ENCODE peak calls at places on chromosomes 1 and 21, in eight cellular contexts. Z is AG04450; S is heart right ventricle; O is psoas muscle; J is Karpas-422; Q is CD4-positive, CD25-positive, alpha-beta regulatory T cell; F is CD8-positive, alpha-beta memory T cell; W is mammary epithelial cell. M is an unnamed sample. For H3K9me3, the result is how much of the 10 kb centered on the place peaks cover.

GRCh38 chr1:116561563-116561962 is 9.3 kb downstream of the CD58 start:
- DNase-seq in S (no peak), Z (no peak), W (no peak), F (no peak), Q (no peak), J (no peak), O (no peak), M (no peak)

GRCh38 chr1:225817611-225818061 is 7.7 kb downstream of the EPHX1 start:
- DNase-seq in O (peak), Z (peak), Q (no peak), J (no peak), W (peak), F (no peak), S (peak), M (no peak)

GRCh38 chr1:76379506-76379905 is 305.0 kb downstream of the ST6GALNAC3 start:
- DNase-seq in Z (no peak), Q (no peak), W (no peak), J (no peak), F (no peak), S (no peak), O (no peak), M (no peak)

GRCh38 chr21:30994917-30995316 is 43.4 kb downstream of the KRTAP19-8 start:
- DNase-seq in O (no peak), W (no peak), Q (no peak), S (no peak), Z (no peak), J (no peak), F (no peak), M (no peak)

GRCh38 chr1:212030936-212031528 is 4.3 kb downstream of the INTS7 start:
- DNase-seq in Z (peak), F (no peak), O (no peak), Q (no peak), S (no peak), J (no peak), W (peak), M (no peak)

GRCh38 chr1:109500886-109501285 is 7.0 kb downstream of the CYB561D1 start:
- DNase-seq in F (no peak), W (no peak), Z (no peak), O (no peak), S (no peak), Q (no peak), J (no peak), M (no peak)

GRCh38 chr1:239247299-239247698 is 139.1 kb upstream of the CHRM3 start:
- DNase-seq in F (no peak), W (peak), Z (no peak), S (no peak), O (no peak), J (no peak), Q (no peak), M (no peak)

GRCh38 chr1:17233675-17234074 is 15.2 kb upstream of the PADI3 start:
- DNase-seq in S (peak), W (peak), Z (peak), F (no peak), O (peak), J (no peak), Q (no peak), M (no peak)

GRCh38 chr1:1788646-1789431 is 10.6 kb upstream of the NADK start:
- DNase-seq in Z (no peak), W (no peak), F (no peak), S (no peak), J (peak), Q (no peak), O (peak), M (no peak)

GRCh38 chr1:151106891-151107290 is 36.3 kb downstream of the GABPB2 start:
- DNase-seq in O (peak), S (no peak), Q (no peak), W (peak), J (no peak), Z (no peak), F (no peak), M (no peak)

GRCh38 chr1:230171337-230172015 is 104.4 kb downstream of the GALNT2 start:
- DNase-seq in O (no peak), Z (peak), F (no peak), S (no peak), W (no peak), Q (no peak), J (no peak), M (no peak)

GRCh38 chr1:210728437-210729149 is 399.9 kb downstream of the HHAT start:
- DNase-seq in S (no peak), Q (no peak), F (no peak), J (no peak), Z (no peak), W (no peak), O (no peak), M (no peak)

GRCh38 chr1:150813028-150813707 is 5.1 kb upstream of the CTSK start:
- DNase-seq in J (peak), S (peak), F (no peak), Q (no peak), W (peak), O (peak), Z (peak), M (no peak)

GRCh38 chr1:113976609-113977278 is 2.5 kb upstream of the OLFML3 start:
- DNase-seq in W (no peak), Q (no peak), Z (no peak), S (peak), J (peak), F (no peak), O (peak), M (no peak)

GRCh38 chr1:66532798-66533783 is 862 bp upstream of the SGIP1 start:
- DNase-seq in W (no peak), F (no peak), J (no peak), Z (peak), Q (no peak), O (peak), S (peak), M (no peak)

GRCh38 chr1:48674641-48675040 is 102.0 kb downstream of the BEND5 start:
- DNase-seq in W (peak), Q (no peak), F (no peak), Z (no peak), J (no peak), S (no peak), O (no peak), M (no peak)

GRCh38 chr1:239505094-239505493 is 118.7 kb downstream of the CHRM3 start:
- DNase-seq in O (no peak), Q (no peak), F (no peak), S (no peak), Z (no peak), W (no peak), J (no peak), M (no peak)

GRCh38 chr1:70779571-70779970 is 268.0 kb downstream of the PTGER3 start:
- DNase-seq in S (no peak), Q (no peak), F (no peak), J (no peak), W (peak), Z (no peak), O (no peak), M (no peak)

GRCh38 chr1:11156958-11157357 is 32.2 kb upstream of the ANGPTL7 start:
- DNase-seq in Z (no peak), S (no peak), O (no peak), F (no peak), W (no peak), J (no peak), Q (no peak), M (no peak)

DNA sequence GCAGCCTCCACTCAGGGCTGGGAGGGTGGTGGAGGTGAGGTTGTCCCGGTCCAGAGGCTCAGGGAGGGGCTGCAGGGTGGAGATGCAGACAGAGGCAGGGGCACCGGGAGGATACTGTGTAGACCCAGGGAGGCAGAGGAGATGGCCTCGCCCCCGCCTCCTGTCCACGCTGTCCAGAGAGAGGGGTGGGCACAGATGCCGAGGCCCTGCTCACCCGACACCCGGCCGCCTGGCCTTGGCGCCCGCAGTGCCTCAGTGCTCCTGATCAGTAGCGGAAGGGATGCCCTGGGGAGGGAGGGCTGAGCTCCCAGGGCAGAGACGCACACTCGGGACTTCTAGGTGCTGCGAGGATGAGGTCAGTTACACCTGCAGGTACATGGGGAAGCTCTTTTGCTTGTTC is 102.7 kb upstream of the TTC34 start:
- DNase-seq in Z (no peak), F (no peak), O (no peak), S (no peak), J (no peak), Q (no peak), W (no peak), M (no peak)
- H3K9me3 ChIP-seq in Z (half or more), F (under half), O (under half), S (under half), J (under half), Q (under half), W (half or more), M (under half)

DNA sequence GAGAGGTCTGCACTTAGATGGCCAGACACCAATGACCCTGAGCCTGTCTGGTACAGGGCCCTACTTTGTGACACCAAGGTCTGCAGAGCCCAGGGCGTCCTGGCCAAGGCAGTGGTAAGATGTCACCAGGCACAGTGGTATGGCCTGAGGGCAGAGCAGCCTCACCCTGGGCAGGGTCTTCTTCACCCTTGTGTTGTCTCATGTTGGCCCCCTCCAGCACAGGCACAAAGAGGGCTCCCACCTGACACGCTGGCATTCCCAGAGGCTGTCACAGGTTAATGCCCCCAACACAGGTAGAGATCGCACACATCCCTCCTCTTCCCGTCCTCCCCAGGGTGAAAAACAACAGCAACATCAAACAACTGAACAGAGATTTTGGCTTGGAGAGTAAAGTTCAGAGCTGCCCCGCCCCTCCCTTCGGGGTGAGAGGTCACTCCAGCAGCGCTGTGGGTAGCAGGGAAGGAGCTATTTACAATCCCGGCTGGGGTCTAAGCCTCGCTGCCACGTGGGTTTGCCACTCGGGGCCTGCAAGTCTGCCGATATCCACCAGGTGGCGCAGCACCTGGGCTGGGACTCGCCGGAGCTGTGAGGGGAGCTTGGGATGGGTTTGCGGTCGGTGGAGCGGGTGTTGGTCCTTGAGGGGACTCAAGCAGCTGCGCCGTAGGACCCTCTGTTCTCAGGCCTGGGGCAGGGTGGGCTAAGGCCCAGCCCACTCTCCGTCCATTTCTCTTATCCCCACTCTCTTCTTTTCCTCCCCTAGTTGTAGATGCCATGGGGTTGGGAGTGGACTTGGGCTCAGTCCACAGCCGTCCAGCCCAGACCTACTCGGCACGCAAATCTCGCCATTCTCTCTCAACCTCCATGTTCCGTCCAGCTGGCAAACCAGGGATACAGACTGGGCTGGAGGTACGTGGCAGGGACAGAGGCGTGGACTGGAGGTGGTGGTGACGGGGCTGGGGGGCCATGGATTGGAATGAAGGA is 12.7 kb downstream of the EFNA3 start:
- DNase-seq in Z (no peak), O (peak), J (peak), W (peak), Q (peak), F (peak), S (peak), M (no peak)
- H3K4me3 ChIP-seq in Z (no peak), O (no peak), J (peak), W (no peak), Q (no peak), F (no peak), S (no peak), M (no peak)

GRCh38 chr1:52636701-52637695 is 4.0 kb downstream of the SHISAL2A start:
- DNase-seq in J (peak), Z (no peak), W (peak), Q (peak), F (peak), S (no peak), O (no peak), M (no peak)

GRCh38 chr1:52635321-52636089 is 2.5 kb downstream of the SHISAL2A start:
- DNase-seq in O (no peak), J (no peak), Q (no peak), F (no peak), S (no peak), W (no peak), Z (no peak), M (no peak)

GRCh38 chr1:52645261-52645660 is 12.3 kb downstream of the SHISAL2A start:
- DNase-seq in O (no peak), Q (no peak), F (no peak), Z (no peak), W (no peak), S (no peak), J (no peak), M (no peak)

GRCh38 chr1:52637946-52638345 is 5.0 kb downstream of the SHISAL2A start:
- DNase-seq in W (no peak), J (no peak), Q (no peak), F (no peak), Z (no peak), O (no peak), S (no peak), M (no peak)

DNA sequence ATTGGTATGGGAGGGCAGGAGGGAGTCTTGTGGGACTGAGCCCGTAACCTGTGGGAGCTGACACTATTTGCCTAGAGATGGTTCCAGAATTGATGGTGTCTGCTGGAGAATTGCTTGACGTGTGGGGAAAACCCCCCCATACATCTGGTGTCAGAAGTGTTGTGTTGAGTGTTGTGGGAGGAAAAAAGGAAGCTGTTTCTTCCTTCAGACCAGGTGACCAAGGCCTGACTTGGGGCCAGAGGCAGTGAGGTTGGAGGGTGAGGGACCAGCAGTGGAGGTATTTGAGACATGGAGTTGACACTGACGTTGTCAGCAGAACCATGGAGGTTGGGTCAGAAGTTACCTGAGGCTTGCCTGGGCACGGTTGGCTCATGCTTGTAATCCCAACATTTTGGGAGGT is 8.3 kb downstream of the SHISAL2A start:
- DNase-seq in O (no peak), Q (no peak), J (no peak), F (no peak), W (no peak), S (no peak), Z (no peak), M (no peak)
- H3K9me3 ChIP-seq in O (under half), Q (under half), J (under half), F (under half), W (under half), S (under half), Z (under half), M (under half)

DNA sequence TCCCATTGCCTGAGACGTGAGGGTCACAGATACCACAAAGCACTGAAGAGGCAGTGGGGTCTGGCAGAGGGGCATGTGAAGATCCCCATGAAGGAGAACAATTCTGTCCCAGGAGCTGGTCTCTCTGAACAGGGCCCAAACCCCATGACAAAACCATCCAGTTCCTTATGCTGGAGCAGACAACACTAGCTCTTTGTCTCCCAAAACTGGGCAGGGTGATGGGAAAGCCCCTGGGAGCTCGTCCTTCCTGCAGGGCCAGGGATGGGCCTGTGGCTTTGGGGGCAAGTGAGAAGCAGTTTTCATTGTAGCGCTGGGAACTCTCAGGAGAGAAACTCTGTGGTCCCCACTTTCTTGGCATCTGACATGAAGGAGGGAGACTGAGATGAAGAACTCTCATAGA is 8.8 kb downstream of the ETV3L start:
- DNase-seq in Z (no peak), W (peak), F (no peak), Q (no peak), O (no peak), S (no peak), J (no peak), M (no peak)
- H3K4me3 ChIP-seq in Z (no peak), W (no peak), F (no peak), Q (no peak), O (no peak), S (no peak), J (no peak), M (no peak)

M was measured in esophagus squamous epithelium.